ENCODE peak calls at places on chromosomes 3 and 15, in eight cellular contexts. One of them, this sample, is unnamed.

GRCh38 chr3:171806200-171807128 is 3.8 kb downstream of the PLD1 start:
- DNase-seq in stimulated activated naive CD8-positive, alpha-beta T cell treated with anti-CD3 and anti-CD28 coated beads, Interleukin-15, Interleukin-2, amounts not matched to agents 100 U/mL and 50 U/mL, for 24 hours: no peak
- DNase-seq in activated gamma-delta T cell treated with Interleukin-2 at 50 U/mL for 16 hours: no peak
- DNase-seq in fibroblast of mammary gland: peak
- DNase-seq in T-cell: no peak
- DNase-seq in stimulated activated CD4-positive, alpha-beta T cell treated with anti-CD3 and anti-CD28 coated beads, Interleukin-1b, Interleukin-23, amount 100 ng/mL, for 4 hours: no peak
- DNase-seq in heart right ventricle: no peak
- DNase-seq in glutamatergic neuron: no peak
- DNase-seq in this sample: no peak

GRCh38 chr15:63277893-63278505 is 594 bp downstream of the APH1B start:
- DNase-seq in activated gamma-delta T cell treated with Interleukin-2 at 50 U/mL for 16 hours: no peak
- DNase-seq in heart right ventricle: no peak
- DNase-seq in T-cell: no peak
- DNase-seq in stimulated activated CD4-positive, alpha-beta T cell treated with anti-CD3 and anti-CD28 coated beads, Interleukin-1b, Interleukin-23, amount 100 ng/mL, for 4 hours: no peak
- DNase-seq in fibroblast of mammary gland: peak
- DNase-seq in stimulated activated naive CD8-positive, alpha-beta T cell treated with anti-CD3 and anti-CD28 coated beads, Interleukin-15, Interleukin-2, amounts not matched to agents 100 U/mL and 50 U/mL, for 24 hours: no peak
- DNase-seq in glutamatergic neuron: no peak
- DNase-seq in this sample: no peak

GRCh38 chr15:57502116-57502515 is 89.6 kb upstream of the MYZAP start:
- DNase-seq in fibroblast of mammary gland: no peak
- DNase-seq in glutamatergic neuron: no peak
- DNase-seq in activated gamma-delta T cell treated with Interleukin-2 at 50 U/mL for 16 hours: no peak
- DNase-seq in heart right ventricle: no peak
- DNase-seq in T-cell: no peak
- DNase-seq in stimulated activated naive CD8-positive, alpha-beta T cell treated with anti-CD3 and anti-CD28 coated beads, Interleukin-15, Interleukin-2, amounts not matched to agents 100 U/mL and 50 U/mL, for 24 hours: no peak
- DNase-seq in stimulated activated CD4-positive, alpha-beta T cell treated with anti-CD3 and anti-CD28 coated beads, Interleukin-1b, Interleukin-23, amount 100 ng/mL, for 4 hours: no peak
- DNase-seq in this sample: no peak

GRCh38 chr3:15510493-15510892 is 11.0 kb downstream of the COLQ start:
- DNase-seq in fibroblast of mammary gland: no peak
- DNase-seq in stimulated activated naive CD8-positive, alpha-beta T cell treated with anti-CD3 and anti-CD28 coated beads, Interleukin-15, Interleukin-2, amounts not matched to agents 100 U/mL and 50 U/mL, for 24 hours: no peak
- DNase-seq in glutamatergic neuron: no peak
- DNase-seq in activated gamma-delta T cell treated with Interleukin-2 at 50 U/mL for 16 hours: no peak
- DNase-seq in heart right ventricle: no peak
- DNase-seq in stimulated activated CD4-positive, alpha-beta T cell treated with anti-CD3 and anti-CD28 coated beads, Interleukin-1b, Interleukin-23, amount 100 ng/mL, for 4 hours: no peak
- DNase-seq in T-cell: no peak
- DNase-seq in this sample: no peak

GRCh38 chr3:50607271-50608091 is 4.1 kb downstream of the CISH start:
- DNase-seq in T-cell: no peak
- DNase-seq in heart right ventricle: no peak
- DNase-seq in stimulated activated naive CD8-positive, alpha-beta T cell treated with anti-CD3 and anti-CD28 coated beads, Interleukin-15, Interleukin-2, amounts not matched to agents 100 U/mL and 50 U/mL, for 24 hours: peak
- DNase-seq in glutamatergic neuron: no peak
- DNase-seq in stimulated activated CD4-positive, alpha-beta T cell treated with anti-CD3 and anti-CD28 coated beads, Interleukin-1b, Interleukin-23, amount 100 ng/mL, for 4 hours: no peak
- DNase-seq in activated gamma-delta T cell treated with Interleukin-2 at 50 U/mL for 16 hours: no peak
- DNase-seq in fibroblast of mammary gland: no peak
- DNase-seq in this sample: no peak

GRCh38 chr15:70853270-70853854 is 595 bp downstream of the LARP6 start:
- DNase-seq in fibroblast of mammary gland: peak
- DNase-seq in glutamatergic neuron: peak
- DNase-seq in stimulated activated naive CD8-positive, alpha-beta T cell treated with anti-CD3 and anti-CD28 coated beads, Interleukin-15, Interleukin-2, amounts not matched to agents 100 U/mL and 50 U/mL, for 24 hours: peak
- DNase-seq in stimulated activated CD4-positive, alpha-beta T cell treated with anti-CD3 and anti-CD28 coated beads, Interleukin-1b, Interleukin-23, amount 100 ng/mL, for 4 hours: peak
- DNase-seq in heart right ventricle: no peak
- DNase-seq in activated gamma-delta T cell treated with Interleukin-2 at 50 U/mL for 16 hours: no peak
- DNase-seq in T-cell: no peak
- DNase-seq in this sample: no peak

GRCh38 chr3:129502641-129503386 is 25.6 kb upstream of the RHO start:
- DNase-seq in stimulated activated CD4-positive, alpha-beta T cell treated with anti-CD3 and anti-CD28 coated beads, Interleukin-1b, Interleukin-23, amount 100 ng/mL, for 4 hours: no peak
- DNase-seq in heart right ventricle: no peak
- DNase-seq in glutamatergic neuron: no peak
- DNase-seq in activated gamma-delta T cell treated with Interleukin-2 at 50 U/mL for 16 hours: no peak
- DNase-seq in stimulated activated naive CD8-positive, alpha-beta T cell treated with anti-CD3 and anti-CD28 coated beads, Interleukin-15, Interleukin-2, amounts not matched to agents 100 U/mL and 50 U/mL, for 24 hours: no peak
- DNase-seq in fibroblast of mammary gland: no peak
- DNase-seq in T-cell: no peak
- DNase-seq in this sample: no peak

GRCh38 chr3:69744507-69744906 is 5.2 kb downstream of the MITF start:
- DNase-seq in heart right ventricle: no peak
- DNase-seq in fibroblast of mammary gland: no peak
- DNase-seq in T-cell: no peak
- DNase-seq in glutamatergic neuron: no peak
- DNase-seq in stimulated activated naive CD8-positive, alpha-beta T cell treated with anti-CD3 and anti-CD28 coated beads, Interleukin-15, Interleukin-2, amounts not matched to agents 100 U/mL and 50 U/mL, for 24 hours: no peak
- DNase-seq in stimulated activated CD4-positive, alpha-beta T cell treated with anti-CD3 and anti-CD28 coated beads, Interleukin-1b, Interleukin-23, amount 100 ng/mL, for 4 hours: no peak
- DNase-seq in activated gamma-delta T cell treated with Interleukin-2 at 50 U/mL for 16 hours: no peak
- DNase-seq in this sample: no peak

GRCh38 chr15:63909819-63910437 is 76.2 kb upstream of the HERC1 start:
- DNase-seq in activated gamma-delta T cell treated with Interleukin-2 at 50 U/mL for 16 hours: no peak
- DNase-seq in fibroblast of mammary gland: peak
- DNase-seq in T-cell: no peak
- DNase-seq in stimulated activated naive CD8-positive, alpha-beta T cell treated with anti-CD3 and anti-CD28 coated beads, Interleukin-15, Interleukin-2, amounts not matched to agents 100 U/mL and 50 U/mL, for 24 hours: no peak
- DNase-seq in stimulated activated CD4-positive, alpha-beta T cell treated with anti-CD3 and anti-CD28 coated beads, Interleukin-1b, Interleukin-23, amount 100 ng/mL, for 4 hours: no peak
- DNase-seq in glutamatergic neuron: peak
- DNase-seq in heart right ventricle: no peak
- DNase-seq in this sample: no peak

GRCh38 chr15:52445954-52446353 is 82.7 kb downstream of the MYO5A start:
- DNase-seq in T-cell: no peak
- DNase-seq in glutamatergic neuron: no peak
- DNase-seq in fibroblast of mammary gland: no peak
- DNase-seq in activated gamma-delta T cell treated with Interleukin-2 at 50 U/mL for 16 hours: no peak
- DNase-seq in heart right ventricle: no peak
- DNase-seq in stimulated activated naive CD8-positive, alpha-beta T cell treated with anti-CD3 and anti-CD28 coated beads, Interleukin-15, Interleukin-2, amounts not matched to agents 100 U/mL and 50 U/mL, for 24 hours: no peak
- DNase-seq in stimulated activated CD4-positive, alpha-beta T cell treated with anti-CD3 and anti-CD28 coated beads, Interleukin-1b, Interleukin-23, amount 100 ng/mL, for 4 hours: no peak
- DNase-seq in this sample: no peak

GRCh38 chr15:100521907-100522306 is 6.8 kb downstream of the CERS3 start:
- DNase-seq in stimulated activated CD4-positive, alpha-beta T cell treated with anti-CD3 and anti-CD28 coated beads, Interleukin-1b, Interleukin-23, amount 100 ng/mL, for 4 hours: no peak
- DNase-seq in T-cell: no peak
- DNase-seq in activated gamma-delta T cell treated with Interleukin-2 at 50 U/mL for 16 hours: no peak
- DNase-seq in heart right ventricle: no peak
- DNase-seq in stimulated activated naive CD8-positive, alpha-beta T cell treated with anti-CD3 and anti-CD28 coated beads, Interleukin-15, Interleukin-2, amounts not matched to agents 100 U/mL and 50 U/mL, for 24 hours: no peak
- DNase-seq in glutamatergic neuron: no peak
- DNase-seq in fibroblast of mammary gland: no peak
- DNase-seq in this sample: no peak

GRCh38 chr15:64749167-64749566 is 26.2 kb downstream of the RBPMS2 start:
- DNase-seq in T-cell: no peak
- DNase-seq in stimulated activated naive CD8-positive, alpha-beta T cell treated with anti-CD3 and anti-CD28 coated beads, Interleukin-15, Interleukin-2, amounts not matched to agents 100 U/mL and 50 U/mL, for 24 hours: no peak
- DNase-seq in glutamatergic neuron: no peak
- DNase-seq in activated gamma-delta T cell treated with Interleukin-2 at 50 U/mL for 16 hours: no peak
- DNase-seq in fibroblast of mammary gland: peak
- DNase-seq in stimulated activated CD4-positive, alpha-beta T cell treated with anti-CD3 and anti-CD28 coated beads, Interleukin-1b, Interleukin-23, amount 100 ng/mL, for 4 hours: no peak
- DNase-seq in heart right ventricle: no peak
- DNase-seq in this sample: no peak

GRCh38 chr3:128317101-128317697 is 149.5 kb downstream of the DNAJB8 start:
- DNase-seq in stimulated activated CD4-positive, alpha-beta T cell treated with anti-CD3 and anti-CD28 coated beads, Interleukin-1b, Interleukin-23, amount 100 ng/mL, for 4 hours: no peak
- DNase-seq in activated gamma-delta T cell treated with Interleukin-2 at 50 U/mL for 16 hours: no peak
- DNase-seq in fibroblast of mammary gland: no peak
- DNase-seq in stimulated activated naive CD8-positive, alpha-beta T cell treated with anti-CD3 and anti-CD28 coated beads, Interleukin-15, Interleukin-2, amounts not matched to agents 100 U/mL and 50 U/mL, for 24 hours: no peak
- DNase-seq in glutamatergic neuron: no peak
- DNase-seq in T-cell: no peak
- DNase-seq in heart right ventricle: no peak
- DNase-seq in this sample: no peak

GRCh38 chr15:63864186-63864585 is 30.4 kb upstream of the HERC1 start:
- DNase-seq in heart right ventricle: no peak
- DNase-seq in activated gamma-delta T cell treated with Interleukin-2 at 50 U/mL for 16 hours: no peak
- DNase-seq in glutamatergic neuron: no peak
- DNase-seq in stimulated activated naive CD8-positive, alpha-beta T cell treated with anti-CD3 and anti-CD28 coated beads, Interleukin-15, Interleukin-2, amounts not matched to agents 100 U/mL and 50 U/mL, for 24 hours: no peak
- DNase-seq in stimulated activated CD4-positive, alpha-beta T cell treated with anti-CD3 and anti-CD28 coated beads, Interleukin-1b, Interleukin-23, amount 100 ng/mL, for 4 hours: no peak
- DNase-seq in T-cell: no peak
- DNase-seq in fibroblast of mammary gland: no peak
- DNase-seq in this sample: no peak